ENCODE peak calls at places on chromosomes 2 and 18, in five cellular contexts. U, X, O, T and R are unnamed samples.
A peak's percentile ranks its signal among the peaks of the same experiment; 100 is the strongest.

GRCh38 chr2:75896779-75897366 is 186.2 kb upstream of the GCFC2 start:
- DNase-seq in U (peak; percentile 45), X (peak; percentile 59), O (no peak), T (no peak), R (no peak)

GRCh38 chr2:82259551-82259950 is 1955.0 kb upstream of the LRRTM1 start:
- DNase-seq in U (no peak), X (no peak), O (no peak), T (no peak), R (no peak)

GRCh38 chr2:230684222-230685164 is 28.1 kb upstream of the CAB39 start:
- DNase-seq in U (peak; percentile 93), X (no peak), O (no peak), T (no peak), R (peak; percentile 85)

GRCh38 chr2:74181739-74182138 is 3.1 kb upstream of the MOB1A start:
- DNase-seq in U (no peak), X (no peak), O (peak; percentile 68), T (no peak), R (no peak)

GRCh38 chr2:159773876-159774275 is 24.1 kb downstream of the CD302 start:
- DNase-seq in U (no peak), X (no peak), O (no peak), T (no peak), R (no peak)

GRCh38 chr2:62895632-62896009 is 155.0 kb upstream of the OTX1 start:
- DNase-seq in U (peak; percentile 80), X (no peak), O (no peak), T (peak; percentile 32), R (no peak)

GRCh38 chr2:226213717-226214116 is 585.9 kb downstream of the IRS1 start:
- DNase-seq in U (peak; percentile 14), X (no peak), O (no peak), T (peak; percentile 45), R (peak; percentile 82)

GRCh38 chr2:44707945-44708645 is 233.4 kb upstream of the SIX3 start:
- DNase-seq in U (peak; percentile 48), X (no peak), O (no peak), T (no peak), R (peak; percentile 65)

GRCh38 chr2:142599504-142599903 is 278.0 kb upstream of the KYNU start:
- DNase-seq in U (no peak), X (no peak), O (no peak), T (no peak), R (no peak)

GRCh38 chr18:45386256-45386655 is 229.0 kb upstream of the SLC14A2 start:
- DNase-seq in U (peak; percentile 44), X (peak; percentile 15), O (no peak), T (no peak), R (peak; percentile 26)

GRCh38 chr18:24014062-24014985 is at the start of gene TTC39C:
- DNase-seq in U (peak; percentile 53), X (peak; percentile 69), O (peak; percentile 82), T (no peak), R (no peak)

GRCh38 chr18:76710646-76711520 is 111.5 kb upstream of the ZNF236 start:
- DNase-seq in U (no peak), X (no peak), O (no peak), T (no peak), R (no peak)

GRCh38 chr2:222862068-222862914 is 1.5 kb downstream of the ACSL3 start:
- DNase-seq in U (peak; percentile 39), X (no peak), O (peak; percentile 20), T (no peak), R (no peak)

GRCh38 chr2:241595600-241596140 is 37.1 kb downstream of the BOK start:
- DNase-seq in U (no peak), X (no peak), O (no peak), T (no peak), R (no peak)

GRCh38 chr2:20439503-20439902 is 7.4 kb upstream of the RHOB start:
- DNase-seq in U (no peak), X (no peak), O (peak; percentile 60), T (no peak), R (no peak)

GRCh38 chr18:74082476-74083070 is 65.1 kb downstream of the FBXO15 start:
- DNase-seq in U (peak; percentile 43), X (peak; percentile 25), O (no peak), T (no peak), R (peak; percentile 10)

GRCh38 chr2:56952871-56953270 is 769.1 kb downstream of the CCDC85A start:
- DNase-seq in U (no peak), X (no peak), O (no peak), T (no peak), R (no peak)

GRCh38 chr2:151654085-151654484 is 80.2 kb downstream of the NEB start:
- DNase-seq in U (no peak), X (no peak), O (no peak), T (no peak), R (no peak)

GRCh38 chr18:23066060-23066459 is 69.2 kb upstream of the CABLES1 start:
- DNase-seq in U (no peak), X (no peak), O (no peak), T (no peak), R (no peak)

GRCh38 chr18:35041752-35042379 is 653 bp downstream of the MAPRE2 start:
- DNase-seq in U (peak; percentile 15), X (peak; percentile 52), O (no peak), T (no peak), R (no peak)

GRCh38 chr2:135773917-135774316 is 32.3 kb downstream of the UBXN4 start:
- DNase-seq in U (peak; percentile 71), X (no peak), O (no peak), T (no peak), R (peak; percentile 51)

GRCh38 chr18:26813043-26813442 is 52.5 kb downstream of the AQP4 start:
- DNase-seq in U (peak; percentile 72), X (peak; percentile 65), O (peak; percentile 48), T (no peak), R (peak; percentile 18)

GRCh38 chr2:232592687-232593407 is 40.6 kb upstream of the EFHD1 start:
- DNase-seq in U (peak; percentile 97), X (no peak), O (peak; percentile 52), T (no peak), R (peak; percentile 97)

GRCh38 chr18:458016-458415 is 42.5 kb downstream of the COLEC12 start:
- DNase-seq in U (no peak), X (no peak), O (no peak), T (no peak), R (no peak)

GRCh38 chr2:37568565-37568964 is 102.9 kb downstream of the CDC42EP3 start:
- DNase-seq in U (no peak), X (no peak), O (no peak), T (no peak), R (no peak)

GRCh38 chr2:110748489-110748867 is 16.1 kb downstream of the ACOXL start:
- DNase-seq in U (peak; percentile 12), X (no peak), O (no peak), T (no peak), R (no peak)

GRCh38 chr2:166011660-166012059 is 58.1 kb upstream of the TTC21B start:
- DNase-seq in U (no peak), X (no peak), O (no peak), T (no peak), R (no peak)

GRCh38 chr2:171587567-171587966 is 65.3 kb downstream of the CYBRD1 start:
- DNase-seq in U (no peak), X (no peak), O (no peak), T (no peak), R (no peak)

GRCh38 chr2:10620481-10620880 is 69.3 kb downstream of the NOL10 start:
- DNase-seq in U (peak; percentile 50), X (no peak), O (no peak), T (peak; percentile 75), R (peak; percentile 51)

GRCh38 chr2:33086400-33087015 is 139.8 kb downstream of the LTBP1 start:
- DNase-seq in U (peak; percentile 17), X (no peak), O (no peak), T (no peak), R (no peak)

GRCh38 chr2:139177041-139177440 is 396.9 kb upstream of the NXPH2 start:
- DNase-seq in U (no peak), X (no peak), O (no peak), T (no peak), R (peak; percentile 35)

GRCh38 chr2:231673348-231673770 is 35.0 kb upstream of the PTMA start:
- DNase-seq in U (peak; percentile 74), X (no peak), O (no peak), T (no peak), R (peak; percentile 58)

GRCh38 chr2:238868616-238869292 is 20.9 kb downstream of the TWIST2 start:
- DNase-seq in U (peak; percentile 24), X (no peak), O (no peak), T (no peak), R (no peak)

GRCh38 chr2:19632327-19633040 is 269.3 kb downstream of the TTC32 start:
- DNase-seq in U (no peak), X (no peak), O (peak; percentile 62), T (no peak), R (no peak)

GRCh38 chr2:136360790-136361189 is 242.8 kb upstream of the CXCR4 start:
- DNase-seq in U (no peak), X (no peak), O (no peak), T (no peak), R (no peak)

GRCh38 chr18:54218299-54218698 is 6.2 kb downstream of the MBD2 start:
- DNase-seq in U (no peak), X (no peak), O (no peak), T (no peak), R (no peak)

GRCh38 chr2:240439698-240440151 is 4.3 kb downstream of the GPC1 start:
- DNase-seq in U (no peak), X (no peak), O (peak; percentile 15), T (no peak), R (no peak)